ENCODE peak calls at places on chromosome 4, in six cellular contexts. O is IMR-90; E is CD4-positive, alpha-beta T cell; V is naive thymus-derived CD4-positive, alpha-beta T cell; P is left lung; N is tibial nerve. Z is an unnamed sample.

GRCh38 chr4:128841402-128841801 is 31.9 kb downstream of the JADE1 start:
- DNase-seq in O (no peak), N (no peak), P (no peak), E (no peak), V (no peak), Z (no peak)

GRCh38 chr4:3302164-3302785 is 9.5 kb downstream of the RGS12 start:
- DNase-seq in E (peak), P (peak), O (no peak), N (no peak), V (peak), Z (peak)

GRCh38 chr4:107740950-107741701 is 21.1 kb upstream of the PAPSS1 start:
- DNase-seq in V (no peak), O (peak), E (no peak), N (peak), P (no peak), Z (no peak)

GRCh38 chr4:64538219-64538618 is 129.0 kb upstream of the TECRL start:
- DNase-seq in P (no peak), N (no peak), E (no peak), V (no peak), O (no peak), Z (no peak)

GRCh38 chr4:124415206-124415605 is 297.3 kb downstream of the ANKRD50 start:
- DNase-seq in O (peak), N (no peak), E (no peak), P (no peak), V (no peak), Z (no peak)

GRCh38 chr4:156952078-156952759 is 19.4 kb downstream of the PDGFC start:
- DNase-seq in P (no peak), V (no peak), O (no peak), E (no peak), N (no peak), Z (no peak)

GRCh38 chr4:32624943-32625603 is 1904.9 kb downstream of the PCDH7 start:
- DNase-seq in O (no peak), V (no peak), E (no peak), N (no peak), P (no peak), Z (no peak)

GRCh38 chr4:36651253-36651652 is 369.8 kb downstream of the DTHD1 start:
- DNase-seq in V (no peak), P (no peak), N (no peak), O (no peak), E (no peak), Z (no peak)

GRCh38 chr4:30380404-30380998 is 339.7 kb upstream of the PCDH7 start:
- DNase-seq in P (no peak), O (peak), N (no peak), V (no peak), E (no peak), Z (no peak)

GRCh38 chr4:65508169-65508568 is 162.1 kb downstream of the EPHA5 start:
- DNase-seq in V (no peak), P (no peak), E (no peak), O (peak), N (no peak), Z (no peak)

GRCh38 chr4:75717332-75717873 is 7.0 kb upstream of the USO1 start:
- DNase-seq in P (no peak), E (no peak), O (no peak), V (no peak), N (no peak), Z (no peak)

GRCh38 chr4:18366762-18367358 is 345.3 kb upstream of the LCORL start:
- DNase-seq in V (peak), E (no peak), P (no peak), N (no peak), O (peak), Z (peak)

GRCh38 chr4:36267491-36268254 is 13.7 kb upstream of the DTHD1 start:
- DNase-seq in E (no peak), N (no peak), P (no peak), V (peak), O (no peak), Z (no peak)

GRCh38 chr4:114263233-114263632 is 283.8 kb upstream of the ARSJ start:
- DNase-seq in P (no peak), O (peak), E (no peak), V (no peak), N (no peak), Z (no peak)

GRCh38 chr4:43242611-43243010 is 350.1 kb downstream of the GRXCR1 start:
- DNase-seq in N (no peak), P (no peak), E (no peak), O (peak), V (no peak), Z (no peak)

GRCh38 chr4:35151816-35152572 is 1092.3 kb downstream of the ARAP2 start:
- DNase-seq in N (no peak), P (no peak), E (no peak), O (no peak), V (no peak), Z (no peak)

GRCh38 chr4:77001907-77002306 is 52.4 kb downstream of the SEPTIN11 start:
- DNase-seq in O (peak), P (no peak), V (no peak), N (no peak), E (no peak), Z (no peak)

GRCh38 chr4:77002321-77002720 is 52.8 kb downstream of the SEPTIN11 start:
- DNase-seq in P (no peak), V (no peak), N (no peak), E (no peak), O (peak), Z (no peak)

GRCh38 chr4:77002721-77003120 is 53.2 kb downstream of the SEPTIN11 start:
- DNase-seq in V (no peak), P (no peak), E (no peak), O (no peak), N (no peak), Z (no peak)

GRCh38 chr4:77006753-77007355 is 57.3 kb downstream of the SEPTIN11 start:
- DNase-seq in E (no peak), N (no peak), V (no peak), O (no peak), P (no peak), Z (no peak)

DNA sequence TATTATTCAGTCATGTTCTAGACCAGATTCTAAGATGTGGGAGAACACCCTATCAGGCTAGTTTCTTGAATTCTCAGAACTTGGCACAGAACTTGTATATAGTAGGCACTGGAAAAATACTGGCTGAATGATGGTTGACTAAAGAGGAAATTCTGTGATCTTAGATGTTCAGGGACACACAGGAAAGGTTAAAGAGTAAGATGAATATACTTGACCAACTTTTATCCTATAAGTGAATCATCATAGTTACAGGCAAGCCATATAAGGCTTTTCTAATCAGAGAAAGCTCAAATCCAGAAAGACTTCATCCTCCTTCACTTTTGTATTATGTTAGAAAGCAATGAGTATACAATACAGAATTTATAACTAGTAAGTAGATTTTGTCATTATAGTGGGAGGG is 53.8 kb downstream of the SEPTIN11 start:
- DNase-seq in O (peak), V (no peak), N (no peak), P (no peak), E (no peak), Z (no peak)
- H3K27ac ChIP-seq in O (peak), V (no peak), N (no peak), P (no peak), E (no peak), Z (no peak)

GRCh38 chr4:159902648-159903047 is 799.8 kb downstream of the RAPGEF2 start:
- DNase-seq in E (no peak), O (no peak), V (no peak), P (no peak), N (no peak), Z (no peak)

GRCh38 chr4:159906051-159906450 is 803.2 kb downstream of the RAPGEF2 start:
- DNase-seq in O (no peak), N (no peak), E (no peak), V (no peak), P (no peak), Z (no peak)

GRCh38 chr4:159900562-159900961 is 797.7 kb downstream of the RAPGEF2 start:
- DNase-seq in P (no peak), O (no peak), N (no peak), E (no peak), V (no peak), Z (no peak)

GRCh38 chr4:159899596-159899995 is 796.7 kb downstream of the RAPGEF2 start:
- DNase-seq in V (no peak), O (no peak), P (no peak), N (no peak), E (no peak), Z (no peak)

DNA sequence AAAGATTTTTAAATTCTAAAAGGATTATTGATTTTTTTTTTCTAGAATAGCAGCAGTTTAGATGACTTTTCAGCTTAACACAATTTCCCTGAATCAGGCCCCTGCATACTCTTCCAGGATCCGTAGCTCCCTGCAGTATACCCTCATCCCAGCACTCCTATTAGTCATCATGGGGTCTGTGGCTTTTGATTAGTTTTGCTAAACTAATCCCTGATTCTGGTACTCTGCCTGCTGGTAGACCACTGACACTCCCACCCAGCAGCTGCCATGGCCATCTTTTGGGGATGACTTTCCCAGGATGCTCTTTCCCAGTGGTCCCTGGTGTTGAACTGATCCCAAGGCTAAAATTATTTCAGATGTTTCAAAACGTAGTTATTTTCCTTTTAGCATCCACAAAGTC is 802.0 kb downstream of the RAPGEF2 start:
- DNase-seq in P (no peak), N (no peak), E (no peak), V (no peak), O (no peak), Z (no peak)
- H3K27ac ChIP-seq in P (no peak), N (no peak), E (no peak), V (no peak), O (no peak), Z (no peak)

GRCh38 chr4:168841682-168842019 is 168.4 kb downstream of the CBR4 start:
- DNase-seq in O (no peak), P (no peak), V (no peak), N (no peak), E (no peak), Z (no peak)

GRCh38 chr4:168845897-168846296 is 164.2 kb downstream of the CBR4 start:
- DNase-seq in E (no peak), O (no peak), P (no peak), N (no peak), V (no peak), Z (no peak)

GRCh38 chr4:168842186-168842585 is 167.9 kb downstream of the CBR4 start:
- DNase-seq in E (no peak), V (no peak), N (no peak), O (no peak), P (no peak), Z (no peak)

GRCh38 chr4:168844261-168845039 is 165.6 kb downstream of the CBR4 start:
- DNase-seq in O (peak), N (no peak), P (no peak), E (no peak), V (no peak), Z (no peak)

DNA sequence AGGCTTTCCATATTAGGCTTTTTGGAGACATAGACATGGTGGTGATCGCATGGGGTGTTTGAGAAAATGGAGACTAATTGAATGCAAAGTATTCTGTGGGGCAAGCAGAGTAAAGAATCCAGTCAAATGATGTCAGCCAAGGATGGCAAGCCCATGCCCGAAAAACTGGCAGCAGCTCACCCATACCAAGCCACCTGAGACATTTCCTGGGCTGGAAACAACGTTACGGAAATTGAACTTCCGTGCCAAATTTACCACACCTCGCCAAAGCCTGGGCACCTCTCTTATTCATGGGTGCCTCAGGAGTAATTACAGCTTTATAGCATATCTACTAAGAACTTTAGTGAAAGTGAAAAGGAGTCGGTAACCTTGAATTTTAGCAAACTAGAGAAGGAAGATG is 166.4 kb downstream of the CBR4 start:
- DNase-seq in N (no peak), V (no peak), E (no peak), P (no peak), O (no peak), Z (no peak)
- H3K27ac ChIP-seq in N (peak), V (no peak), E (no peak), P (peak), O (peak), Z (no peak)

GRCh38 chr4:7904108-7904516 is 35.5 kb downstream of the AFAP1 start:
- DNase-seq in P (no peak), N (no peak), O (peak), V (no peak), E (no peak), Z (no peak)

GRCh38 chr4:7905461-7905915 is 34.2 kb downstream of the AFAP1 start:
- DNase-seq in V (no peak), N (peak), O (no peak), E (no peak), P (no peak), Z (no peak)

GRCh38 chr4:7903686-7904085 is 36.0 kb downstream of the AFAP1 start:
- DNase-seq in E (no peak), O (peak), V (no peak), P (no peak), N (no peak), Z (no peak)

GRCh38 chr4:7906171-7906581 is 33.5 kb downstream of the AFAP1 start:
- DNase-seq in P (no peak), N (no peak), E (no peak), O (peak), V (no peak), Z (no peak)

DNA sequence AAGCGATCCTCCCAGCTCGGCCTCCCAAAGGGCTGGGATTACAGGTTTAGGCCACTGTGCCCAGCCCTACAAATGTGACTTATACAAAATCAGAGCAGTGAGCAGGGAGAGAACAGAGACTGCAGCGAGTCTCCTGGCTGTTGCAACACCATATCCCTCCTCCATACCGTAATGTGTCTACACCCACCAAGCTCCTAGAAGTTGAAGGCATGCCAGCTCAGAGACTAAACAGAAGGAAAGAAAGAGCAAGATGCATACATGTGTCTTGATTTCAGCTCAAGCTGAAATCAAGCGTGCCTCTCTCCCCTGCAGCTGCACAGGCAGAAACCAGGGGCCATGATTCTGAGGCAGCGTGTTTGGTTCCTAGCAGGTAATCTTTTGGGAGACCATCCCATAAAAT is 34.7 kb downstream of the AFAP1 start:
- DNase-seq in N (no peak), P (no peak), O (peak), V (no peak), E (no peak), Z (no peak)
- H3K27ac ChIP-seq in N (peak), P (peak), O (peak), V (no peak), E (no peak), Z (no peak)

GRCh38 chr4:6716958-6717655 is 1.1 kb downstream of the BLOC1S4 start:
- DNase-seq in N (no peak), P (no peak), V (no peak), E (no peak), O (peak), Z (no peak)
- H3K27ac ChIP-seq in N (peak), P (peak), V (peak), E (peak), O (peak), Z (peak)

GRCh38 chr4:168502886-168503285 is 6.0 kb downstream of the PALLD start:
- DNase-seq in O (peak), N (no peak), E (no peak), P (no peak), V (no peak), Z (no peak)

GRCh38 chr4:168507178-168507577 is 10.3 kb downstream of the PALLD start:
- DNase-seq in E (no peak), P (no peak), O (no peak), V (no peak), N (no peak), Z (no peak)

GRCh38 chr4:168505996-168506395 is 9.1 kb downstream of the PALLD start:
- DNase-seq in O (no peak), P (no peak), E (no peak), N (no peak), V (no peak), Z (no peak)

GRCh38 chr4:168503652-168504362 is 7.0 kb downstream of the PALLD start:
- DNase-seq in P (no peak), V (no peak), N (no peak), O (no peak), E (no peak), Z (no peak)

DNA sequence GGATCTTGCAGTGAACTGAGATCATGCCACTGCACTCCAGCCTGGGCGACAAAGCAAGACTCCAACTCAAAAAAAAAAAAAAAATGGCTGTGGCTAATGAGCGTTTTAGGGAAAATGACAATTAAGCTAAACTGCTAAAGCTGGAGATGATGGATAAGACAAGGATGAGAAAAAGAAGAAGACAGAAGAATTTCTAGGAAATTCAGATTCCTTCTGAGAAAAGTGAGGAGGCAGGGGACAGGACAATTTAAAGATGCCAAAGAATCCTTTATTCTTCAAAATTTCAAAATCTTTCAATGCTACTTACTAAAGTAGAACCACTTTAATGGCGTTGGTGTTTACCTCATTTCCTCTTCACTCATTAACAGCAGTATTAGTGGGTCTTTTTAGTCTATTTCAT is 7.7 kb downstream of the PALLD start:
- DNase-seq in V (no peak), P (no peak), O (no peak), E (no peak), N (no peak), Z (no peak)
- H3K27ac ChIP-seq in V (no peak), P (no peak), O (no peak), E (no peak), N (no peak), Z (no peak)

GRCh38 chr4:54276633-54277426 is 47.7 kb downstream of the PDGFRA start:
- DNase-seq in E (no peak), P (no peak), N (no peak), V (no peak), O (no peak), Z (no peak)
- H3K27ac ChIP-seq in E (no peak), P (no peak), N (no peak), V (no peak), O (peak), Z (no peak)

GRCh38 chr4:87025023-87025613 is 90.3 kb downstream of the AFF1 start:
- DNase-seq in V (no peak), N (no peak), P (no peak), E (no peak), O (no peak), Z (no peak)
- H3K27ac ChIP-seq in V (no peak), N (peak), P (no peak), E (no peak), O (no peak), Z (no peak)

GRCh38 chr4:74635074-74635473 is 159.2 kb downstream of the BTC start:
- DNase-seq in V (no peak), P (no peak), O (no peak), E (no peak), N (no peak), Z (no peak)

GRCh38 chr4:74631988-74632387 is 162.3 kb downstream of the BTC start:
- DNase-seq in P (no peak), O (no peak), E (no peak), V (no peak), N (no peak), Z (no peak)

GRCh38 chr4:74631338-74631737 is 163.0 kb downstream of the BTC start:
- DNase-seq in N (no peak), E (no peak), O (no peak), V (no peak), P (no peak), Z (no peak)

GRCh38 chr4:74630551-74630950 is 163.8 kb downstream of the BTC start:
- DNase-seq in E (no peak), N (no peak), V (no peak), O (no peak), P (no peak), Z (no peak)

GRCh38 chr4:74632634-74633033 is 161.7 kb downstream of the BTC start:
- DNase-seq in O (peak), E (peak), V (peak), P (no peak), N (no peak), Z (peak)
- H3K27ac ChIP-seq in O (no peak), E (no peak), V (no peak), P (no peak), N (no peak), Z (no peak)